ENCODE peak calls at places on chromosomes 5 and 9, in seven cellular contexts. R is fibroblast of the aortic adventitia, O is heart right ventricle, D is HepG2, G is lower lobe of right lung, H is astrocyte of the cerebellum, I is lung. K is an unnamed sample.

GRCh38 chr5:13944564-13945195 is at the start of gene DNAH5:
- DNase-seq in G (no peak), O (no peak), D (no peak), R (no peak), I (no peak), H (peak), K (peak)

GRCh38 chr5:94086194-94086593 is 344.8 kb upstream of the POU5F2 start:
- DNase-seq in D (no peak), O (no peak), R (no peak), I (no peak), G (no peak), H (no peak), K (peak)

GRCh38 chr9:136808075-136808780 is 480 bp downstream of the RABL6 start:
- DNase-seq in D (no peak), I (no peak), G (peak), O (no peak), H (no peak), R (no peak), K (peak)

GRCh38 chr9:99030082-99030481 is 74.8 kb upstream of the TGFBR1 start:
- DNase-seq in H (peak), O (no peak), R (peak), D (no peak), I (no peak), G (no peak), K (peak)

GRCh38 chr9:97848237-97848581 is 4.8 kb upstream of the FOXE1 start:
- DNase-seq in O (no peak), G (no peak), R (no peak), D (no peak), H (no peak), I (no peak), K (no peak)

GRCh38 chr9:89024727-89025126 is 33.5 kb downstream of the S1PR3 start:
- DNase-seq in G (no peak), I (no peak), H (no peak), D (no peak), R (no peak), O (no peak), K (no peak)

GRCh38 chr5:81349161-81349560 is 44.8 kb downstream of the ACOT12 start:
- DNase-seq in H (no peak), O (no peak), R (no peak), D (no peak), I (no peak), G (no peak), K (no peak)

GRCh38 chr9:74496819-74497749 is at the start of gene RORB:
- DNase-seq in O (peak), I (no peak), R (peak), G (peak), D (no peak), H (peak), K (peak)

GRCh38 chr5:123125172-123125508 is 36.1 kb downstream of the PRDM6 start:
- DNase-seq in D (no peak), O (no peak), I (no peak), G (no peak), H (no peak), R (no peak), K (peak)

GRCh38 chr9:73613092-73613701 is 461.5 kb downstream of the ANXA1 start:
- DNase-seq in R (peak), D (no peak), H (peak), O (no peak), I (no peak), G (no peak), K (peak)

GRCh38 chr5:157004893-157005551 is 42.0 kb upstream of the TIMD4 start:
- DNase-seq in H (no peak), R (no peak), I (no peak), G (no peak), O (no peak), D (no peak), K (no peak)

GRCh38 chr5:160534125-160534524 is 112.5 kb downstream of the PTTG1 start:
- DNase-seq in D (no peak), O (no peak), I (no peak), R (peak), H (no peak), G (no peak), K (no peak)

GRCh38 chr5:152125806-152126205 is 201.2 kb upstream of the GLRA1 start:
- DNase-seq in H (no peak), D (no peak), I (no peak), R (no peak), G (no peak), O (no peak), K (no peak)

GRCh38 chr5:178808886-178809285 is 50.9 kb upstream of the ZNF354B start:
- DNase-seq in I (no peak), D (no peak), R (no peak), H (no peak), O (no peak), G (no peak), K (no peak)

GRCh38 chr5:59424515-59424914 is 469.0 kb downstream of the PDE4D start:
- DNase-seq in H (no peak), I (no peak), G (no peak), R (no peak), D (no peak), O (no peak), K (no peak)

GRCh38 chr5:174247239-174247638 is 201.7 kb downstream of the NSG2 start:
- DNase-seq in D (no peak), G (no peak), I (no peak), H (no peak), R (no peak), O (no peak), K (no peak)

GRCh38 chr9:3525836-3526165 is at the start of gene RFX3:
- DNase-seq in G (peak), O (peak), D (peak), I (peak), R (peak), H (peak), K (peak)

GRCh38 chr9:117448066-117448465 is 33.2 kb upstream of the ASTN2 start:
- DNase-seq in R (no peak), H (no peak), O (no peak), I (no peak), G (no peak), D (no peak), K (no peak)

GRCh38 chr9:135050072-135050990 is 37.1 kb upstream of the OLFM1 start:
- DNase-seq in H (no peak), G (peak), D (no peak), R (no peak), I (no peak), O (no peak), K (no peak)

GRCh38 chr5:78602400-78602799 is 46.2 kb downstream of the LHFPL2 start:
- DNase-seq in H (no peak), I (no peak), R (no peak), D (peak), G (no peak), O (no peak), K (no peak)

GRCh38 chr9:94758844-94759243 is 32.3 kb downstream of the AOPEP start:
- DNase-seq in O (no peak), H (no peak), G (no peak), D (no peak), I (no peak), R (no peak), K (no peak)

GRCh38 chr5:95446009-95446408 is 54.8 kb downstream of the FAM81B start:
- DNase-seq in O (no peak), G (no peak), I (no peak), H (peak), D (no peak), R (peak), K (peak)

GRCh38 chr9:22722492-22722891 is 275.9 kb downstream of the DMRTA1 start:
- DNase-seq in O (no peak), D (no peak), H (no peak), R (peak), I (no peak), G (no peak), K (no peak)

GRCh38 chr9:136592666-136593065 is 46.8 kb upstream of the NOTCH1 start:
- DNase-seq in G (no peak), R (no peak), O (no peak), H (no peak), I (no peak), D (no peak), K (no peak)

DNA sequence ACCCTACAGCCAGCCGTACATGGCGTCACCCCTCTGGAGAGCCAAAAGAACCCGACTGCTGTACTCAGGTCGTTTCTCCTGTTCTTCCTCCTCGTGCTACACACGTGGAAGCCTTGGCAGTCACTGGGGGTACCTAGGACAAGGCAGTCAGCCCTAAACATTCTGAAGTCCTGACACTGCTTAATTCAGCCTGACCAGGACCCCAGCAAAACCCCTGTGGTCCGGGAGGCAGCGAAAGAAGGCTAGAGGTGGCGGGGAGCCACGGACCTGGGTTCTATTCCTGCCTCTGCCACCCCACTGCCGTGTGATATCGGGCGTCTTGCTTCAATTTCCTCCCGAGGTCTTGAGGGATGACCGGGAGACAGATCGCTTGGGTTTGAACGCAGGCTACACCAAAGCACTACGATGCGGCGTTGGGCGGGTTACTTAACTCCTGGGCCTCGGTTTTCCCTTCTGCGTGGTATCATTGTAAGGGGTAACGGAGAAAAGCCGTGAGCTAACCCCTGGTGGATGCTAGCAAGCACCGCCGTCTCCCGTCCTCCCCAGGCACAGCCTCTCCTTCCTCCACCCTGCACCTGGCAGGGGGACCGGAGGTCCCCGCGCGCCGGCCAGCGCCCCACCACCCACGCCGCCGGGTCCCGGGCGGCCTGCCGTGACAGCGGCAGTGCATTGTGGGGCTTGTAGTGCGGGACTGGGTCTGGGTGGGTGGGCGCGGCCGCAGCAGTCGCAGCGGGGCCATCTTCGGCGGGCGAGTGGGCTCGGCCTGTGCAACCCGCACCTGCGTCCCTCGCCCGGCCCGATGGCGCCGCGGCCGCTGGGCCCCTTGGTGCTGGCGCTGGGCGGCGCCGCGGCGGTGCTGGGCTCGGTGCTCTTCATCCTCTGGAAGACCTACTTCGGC is at the start of gene ARL10:
- DNase-seq in I (no peak), O (peak), H (no peak), G (peak), D (no peak), R (peak), K (peak)
- H3K4me3 ChIP-seq in I (peak), O (peak), H (peak), G (peak), D (peak), R (peak), K (peak)

GRCh38 chr5:140261403-140262171 is 41.3 kb downstream of the PFDN1 start:
- DNase-seq in D (peak), I (peak), O (peak), H (peak), R (peak), G (peak), K (peak)
- TF ChIP-seq CTCF in D (peak), I (no peak), O (peak), H (no peak), R (peak), G (no peak), K (peak)

DNA sequence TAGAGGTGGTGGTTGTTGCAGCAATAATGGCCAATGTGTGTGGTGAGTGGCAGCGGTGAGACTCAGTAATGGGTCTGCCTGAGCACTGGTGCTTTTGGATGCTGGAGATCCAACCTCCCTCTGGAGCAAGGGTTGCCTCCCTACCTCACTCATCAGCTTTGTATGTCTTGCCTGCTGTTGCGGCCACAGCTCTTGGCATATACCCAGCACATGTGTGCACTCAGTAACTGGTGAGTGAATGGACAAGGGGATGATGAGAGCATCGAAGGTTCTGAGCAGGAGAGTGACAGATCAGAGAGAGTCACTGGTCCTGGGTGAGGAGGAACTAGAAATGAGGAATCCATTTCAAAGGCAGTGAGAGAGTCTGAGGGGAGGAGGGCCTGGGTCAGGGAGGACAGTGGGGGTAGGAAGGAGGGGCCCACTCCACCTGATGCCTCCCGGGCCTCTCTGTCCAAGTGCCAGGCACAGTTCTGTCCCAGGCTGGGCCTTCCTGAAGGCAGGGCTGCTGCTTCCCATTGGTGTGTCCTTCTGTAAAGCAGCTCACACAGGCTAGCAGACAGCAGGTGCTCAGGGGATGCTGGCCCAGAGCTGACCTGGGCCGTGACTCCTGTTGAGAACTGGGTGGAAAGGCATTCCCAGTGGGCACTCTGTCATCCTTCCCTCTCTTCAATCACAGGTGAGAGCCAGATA is 96.6 kb upstream of the PITX1 start:
- DNase-seq in O (no peak), R (no peak), G (no peak), D (no peak), I (no peak), H (no peak), K (no peak)
- H3K4me3 ChIP-seq in O (no peak), R (no peak), G (no peak), D (no peak), I (no peak), H (no peak), K (no peak)

DNA sequence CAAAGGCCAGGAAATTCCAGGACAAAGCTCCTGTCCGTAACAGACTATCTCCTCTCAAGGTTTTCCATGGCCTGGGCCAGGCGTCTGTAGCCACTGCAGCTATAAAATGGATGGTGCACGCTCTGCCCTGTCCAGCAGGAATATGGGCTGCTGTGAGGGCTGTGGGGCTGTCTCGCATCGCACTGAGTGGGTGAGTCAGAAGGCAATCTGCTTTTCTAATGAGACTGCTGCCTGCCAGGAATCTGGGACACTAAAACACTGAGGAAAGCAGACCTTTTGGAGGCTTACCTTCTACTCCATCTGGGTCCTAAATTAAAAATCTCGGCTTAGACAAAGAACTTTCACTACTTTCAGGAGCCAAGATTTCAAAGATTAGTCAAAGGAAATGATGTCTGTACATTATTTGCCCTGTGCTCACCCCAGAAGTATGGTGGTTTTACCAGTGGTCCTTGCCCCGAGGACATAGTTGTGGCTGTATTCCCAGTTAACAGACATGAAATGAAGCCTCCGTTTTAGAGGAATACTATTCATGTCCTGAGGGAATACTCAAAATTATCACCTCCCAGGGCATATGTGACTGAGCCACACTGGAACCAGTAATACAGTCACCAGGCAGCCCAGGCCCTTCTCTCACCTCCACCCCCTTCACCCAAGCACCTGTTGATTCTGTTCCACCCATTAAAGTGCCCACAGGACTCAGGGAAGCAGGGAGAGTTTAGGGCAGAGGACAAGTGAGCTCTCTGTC is 56.4 kb downstream of the PFDN1 start:
- DNase-seq in G (no peak), H (peak), O (peak), D (no peak), I (no peak), R (peak), K (peak)
- TF ChIP-seq CTCF in G (no peak), H (no peak), O (no peak), D (no peak), I (no peak), R (peak), K (peak)

GRCh38 chr5:73437126-73438047 is 11.2 kb downstream of the FOXD1 start:
- DNase-seq in I (no peak), H (no peak), D (no peak), G (no peak), R (peak), O (no peak), K (no peak)

GRCh38 chr5:73440262-73440661 is 8.3 kb downstream of the FOXD1 start:
- DNase-seq in O (no peak), I (no peak), R (no peak), D (no peak), G (no peak), H (no peak), K (no peak)

GRCh38 chr5:73436535-73437125 is 11.9 kb downstream of the FOXD1 start:
- DNase-seq in R (no peak), I (no peak), O (no peak), H (no peak), D (no peak), G (no peak), K (no peak)

GRCh38 chr5:73438897-73439470 is 9.6 kb downstream of the FOXD1 start:
- DNase-seq in O (no peak), G (no peak), R (no peak), H (no peak), D (no peak), I (no peak), K (no peak)

GRCh38 chr5:73438048-73438896 is 10.3 kb downstream of the FOXD1 start:
- DNase-seq in O (no peak), G (no peak), D (no peak), R (no peak), I (no peak), H (no peak), K (no peak)
- H3K4me3 ChIP-seq in O (no peak), G (no peak), D (peak), R (no peak), I (no peak), H (no peak), K (no peak)

GRCh38 chr5:129400395-129400983 is 59.6 kb upstream of the ADAMTS19 start:
- DNase-seq in H (no peak), G (no peak), R (peak), D (no peak), I (no peak), O (no peak), K (peak)
- TF ChIP-seq CTCF in H (peak), G (no peak), R (peak), D (no peak), I (no peak), O (peak), K (peak)

K was measured in cardiac fibroblast.